ENCODE peak calls at places on chromosomes 2 and 18, in nine cellular contexts. F is NCI-H2171; Z is B cell; C is stimulated activated CD4-positive, alpha-beta T cell treated with anti-CD3 and anti-CD28 coated beads, Interleukin-12 subunit alpha, Interleukin-12 subunit beta, amount 100 ng/mL, for 4 hours; T is effector memory CD4-positive, alpha-beta T cell; D is uterus; W is activated naive CD4-positive, alpha-beta T cell; H is activated T-cell treated with anti-CD3 and anti-CD28 coated beads for 1 hour; R is testis. E is an unnamed sample.

GRCh38 chr2:51068237-51068636 is 36.3 kb upstream of the NRXN1 start:
- DNase-seq in D (no peak), C (no peak), Z (no peak), H (no peak), R (no peak), T (no peak), F (no peak), W (no peak), E (no peak)

GRCh38 chr2:176814740-176815367 is 397.7 kb upstream of the HNRNPA3 start:
- DNase-seq in C (no peak), T (no peak), D (no peak), R (no peak), F (peak), H (no peak), Z (peak), W (no peak), E (no peak)

GRCh38 chr2:201938151-201938815 is 95.4 kb upstream of the FZD7 start:
- DNase-seq in F (no peak), Z (no peak), T (no peak), D (no peak), W (no peak), H (no peak), C (no peak), R (no peak), E (peak)

GRCh38 chr2:2014251-2014761 is 270.0 kb upstream of the PXDN start:
- DNase-seq in H (no peak), W (no peak), C (no peak), F (no peak), D (no peak), R (peak), T (no peak), Z (no peak), E (peak)

GRCh38 chr2:159449504-159450124 is 163.1 kb upstream of the WDSUB1 start:
- DNase-seq in H (no peak), Z (no peak), F (no peak), D (no peak), T (no peak), R (no peak), C (no peak), W (no peak), E (no peak)

GRCh38 chr2:196534533-196534932 is 105.0 kb upstream of the CCDC150 start:
- DNase-seq in Z (no peak), W (no peak), R (no peak), D (no peak), F (no peak), T (no peak), H (no peak), C (no peak), E (no peak)

GRCh38 chr2:240394549-240394948 is 40.9 kb upstream of the GPC1 start:
- DNase-seq in Z (no peak), F (no peak), C (no peak), T (no peak), R (peak), D (no peak), H (no peak), W (no peak), E (peak)

GRCh38 chr2:213221962-213222361 is 62.3 kb upstream of the SPAG16 start:
- DNase-seq in C (no peak), R (no peak), D (no peak), H (no peak), Z (no peak), T (no peak), F (no peak), W (no peak), E (no peak)

GRCh38 chr2:157696036-157696435 is 67.4 kb upstream of the ACVR1C start:
- DNase-seq in H (no peak), T (no peak), C (no peak), F (no peak), W (no peak), R (no peak), Z (no peak), D (no peak), E (no peak)

GRCh38 chr2:153871231-153872221 is at the start of gene GALNT13:
- DNase-seq in C (no peak), Z (no peak), D (peak), T (no peak), F (peak), H (no peak), W (no peak), R (peak), E (peak)

GRCh38 chr2:227471924-227472264 is at the start of gene AGFG1:
- DNase-seq in R (peak), T (peak), H (peak), W (peak), C (peak), F (peak), D (peak), Z (peak), E (peak)

GRCh38 chr2:211737282-211737681 is 801.3 kb downstream of the ERBB4 start:
- DNase-seq in D (no peak), W (no peak), H (no peak), Z (no peak), C (no peak), R (no peak), F (no peak), T (no peak), E (no peak)

GRCh38 chr2:10404324-10405143 is 43.6 kb downstream of the ODC1 start:
- DNase-seq in C (no peak), T (no peak), W (no peak), Z (no peak), H (no peak), R (peak), F (no peak), D (no peak), E (no peak)

GRCh38 chr2:27501042-27501441 is 4.4 kb downstream of the GCKR start:
- DNase-seq in T (no peak), C (no peak), R (no peak), D (no peak), Z (no peak), W (no peak), F (no peak), H (no peak), E (no peak)

GRCh38 chr18:45836242-45837215 is 11.1 kb downstream of the SIGLEC15 start:
- DNase-seq in Z (no peak), T (no peak), R (no peak), W (no peak), H (no peak), D (no peak), F (no peak), C (no peak), E (no peak)

GRCh38 chr2:187782301-187782700 is 228.1 kb upstream of the TFPI start:
- DNase-seq in T (no peak), W (no peak), F (no peak), D (no peak), C (no peak), Z (no peak), R (no peak), H (no peak), E (no peak)

GRCh38 chr2:237558918-237559645 is 7.3 kb upstream of the PRLH start:
- DNase-seq in H (no peak), Z (no peak), T (no peak), D (peak), C (no peak), F (peak), R (peak), W (no peak), E (no peak)

GRCh38 chr2:179268277-179268935 is 3.8 kb upstream of the SESTD1 start:
- DNase-seq in R (no peak), C (no peak), D (no peak), T (no peak), W (no peak), F (no peak), Z (no peak), H (no peak), E (peak)

GRCh38 chr2:25822190-25823117 is 55.8 kb downstream of the ASXL2 start:
- DNase-seq in Z (peak), H (peak), R (peak), C (peak), W (peak), D (peak), T (peak), F (no peak), E (peak)

GRCh38 chr2:84641016-84641415 is 124.7 kb downstream of the DNAH6 start:
- DNase-seq in D (no peak), T (no peak), W (no peak), H (no peak), F (no peak), R (no peak), Z (no peak), C (no peak), E (no peak)

GRCh38 chr2:94622113-94622618 is 249.1 kb upstream of the TEKT4 start:
- DNase-seq in T (no peak), C (no peak), W (no peak), D (no peak), Z (no peak), H (no peak), R (peak), F (no peak), E (no peak)

GRCh38 chr2:178526256-178526655 is 46.0 kb downstream of the PLEKHA3 start:
- DNase-seq in H (no peak), C (no peak), D (no peak), R (no peak), Z (no peak), F (no peak), T (no peak), W (no peak), E (no peak)

GRCh38 chr2:141055526-141055925 is 1075.3 kb downstream of the LRP1B start:
- DNase-seq in F (no peak), H (no peak), T (no peak), R (no peak), C (no peak), W (no peak), Z (no peak), D (no peak), E (no peak)

GRCh38 chr2:70921839-70922590 is 13.7 kb upstream of the ATP6V1B1 start:
- DNase-seq in C (no peak), T (no peak), W (no peak), R (no peak), F (no peak), D (no peak), H (no peak), Z (no peak), E (peak)